ENCODE peak calls at places on chromosomes 3 and 15, in six cellular contexts. H, K, E, W, F and U are unnamed samples.
A peak's percentile ranks its signal among the peaks of the same experiment; 100 is the strongest.

GRCh38 chr3:190532626-190533155 is 18.8 kb downstream of the IL1RAP start:
- DNase-seq in H (no peak), K (peak; percentile 52), F (no peak), W (no peak), E (no peak), U (no peak)

GRCh38 chr15:31299588-31300207 is 26.9 kb upstream of the KLF13 start:
- DNase-seq in H (peak; percentile 50), E (peak; percentile 6), W (no peak), K (no peak), F (no peak), U (no peak)

GRCh38 chr3:122100591-122101491 is 45.7 kb downstream of the CD86 start:
- DNase-seq in H (no peak), F (peak; percentile 92), E (no peak), K (peak; percentile 61), W (no peak), U (no peak)

GRCh38 chr3:9602620-9603019 is 46.7 kb upstream of the MTMR14 start:
- DNase-seq in E (peak; percentile 25), K (no peak), W (no peak), H (no peak), F (no peak), U (no peak)

GRCh38 chr3:12286927-12287726 is 1.7 kb upstream of the PPARG start:
- DNase-seq in W (no peak), H (no peak), E (peak; percentile 44), K (no peak), F (no peak), U (no peak)

GRCh38 chr3:156817931-156818765 is 8.0 kb upstream of the LEKR1 start:
- DNase-seq in E (no peak), W (no peak), F (no peak), K (peak; percentile 23), H (no peak), U (no peak)

GRCh38 chr3:23567917-23568316 is 237.8 kb upstream of the UBE2E1 start:
- DNase-seq in F (no peak), H (no peak), W (peak; percentile 81), E (peak; percentile 32), K (no peak), U (no peak)

GRCh38 chr3:156483961-156484787 is 70.7 kb downstream of the SSR3 start:
- DNase-seq in E (no peak), F (no peak), K (peak; percentile 79), H (peak; percentile 66), W (no peak), U (no peak)

GRCh38 chr15:100082761-100083402 is 258.9 kb downstream of the ADAMTS17 start:
- DNase-seq in F (no peak), H (peak; percentile 45), K (no peak), E (peak; percentile 59), W (no peak), U (no peak)

GRCh38 chr3:147773236-147773635 is 364.1 kb downstream of the ZIC1 start:
- DNase-seq in E (no peak), W (no peak), K (no peak), F (no peak), H (no peak), U (no peak)

GRCh38 chr3:153295906-153296305 is 133.9 kb downstream of the RAP2B start:
- DNase-seq in E (no peak), K (no peak), H (no peak), W (no peak), F (no peak), U (no peak)

GRCh38 chr3:147397155-147397888 is 9.0 kb downstream of the ZIC4 start:
- DNase-seq in F (no peak), E (no peak), W (no peak), K (no peak), H (no peak), U (no peak)

GRCh38 chr3:184345678-184346144 is 8.3 kb downstream of the FAM131A start:
- DNase-seq in F (peak; percentile 84), E (peak; percentile 81), K (peak; percentile 90), W (peak; percentile 81), H (no peak), U (no peak)

GRCh38 chr15:65383456-65383855 is 5.7 kb upstream of the IGDCC3 start:
- DNase-seq in E (no peak), W (no peak), K (no peak), H (no peak), F (no peak), U (no peak)

GRCh38 chr15:65381445-65382145 is 3.8 kb upstream of the IGDCC3 start:
- DNase-seq in H (no peak), E (no peak), K (no peak), W (no peak), F (no peak), U (no peak)

GRCh38 chr15:65383991-65384390 is 6.2 kb upstream of the IGDCC3 start:
- DNase-seq in E (no peak), K (no peak), W (no peak), F (no peak), H (no peak), U (no peak)

GRCh38 chr15:65382146-65382491 is 4.3 kb upstream of the IGDCC3 start:
- DNase-seq in E (no peak), F (no peak), W (no peak), H (no peak), K (no peak), U (no peak)

DNA sequence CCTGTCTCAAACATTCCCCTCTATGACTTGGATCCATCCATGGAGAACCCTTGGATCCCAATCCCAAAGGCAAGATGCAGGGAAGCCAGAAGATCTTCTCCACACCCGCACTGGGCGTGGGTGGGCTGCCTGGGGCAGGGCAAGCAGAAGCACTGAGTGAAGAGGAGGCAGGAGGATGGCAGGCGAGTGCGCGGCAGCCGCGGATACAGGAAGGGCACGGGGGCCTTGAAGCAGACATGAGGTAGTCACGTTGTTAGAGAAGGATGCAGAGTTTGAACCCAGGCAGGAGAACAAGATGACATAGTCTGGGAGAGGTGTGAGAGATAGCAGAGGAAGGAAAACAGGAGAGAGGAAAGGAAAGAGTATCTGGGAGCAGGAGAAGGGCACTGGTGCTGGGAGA is 5.1 kb upstream of the IGDCC3 start:
- DNase-seq in H (no peak), W (no peak), F (no peak), E (no peak), K (no peak), U (no peak)
- H3K27me3 ChIP-seq in H (peaks cover 9% of the 10 kb centered on the region), W (peaks cover 47% of the 10 kb centered on the region), F (no peaks in the 10 kb centered on the region), E (no peaks in the 10 kb centered on the region), K (peaks cover 21% of the 10 kb centered on the region), U (peaks cover 6% of the 10 kb centered on the region)

DNA sequence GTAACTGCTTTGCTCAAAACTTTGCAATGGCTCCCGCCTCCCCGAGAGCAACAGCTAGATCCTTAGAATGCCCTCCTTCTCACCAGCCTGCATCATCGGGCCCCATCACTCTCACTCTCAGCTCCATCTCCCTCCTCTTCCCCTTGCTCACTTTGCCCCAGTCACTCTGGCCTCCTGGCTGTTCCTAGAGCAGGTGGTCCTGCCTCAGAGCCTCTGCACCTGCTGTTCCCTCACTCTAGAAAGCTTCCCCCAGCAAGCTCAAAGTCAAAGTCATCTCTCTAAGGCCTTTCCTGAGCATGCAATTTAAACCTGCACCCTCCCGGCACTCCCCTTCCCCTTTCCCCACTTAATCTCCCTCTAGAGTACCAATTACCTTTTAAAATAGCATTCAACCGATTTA is 16.1 kb upstream of the HES1 start:
- DNase-seq in W (no peak), E (no peak), K (no peak), F (no peak), H (no peak), U (no peak)
- H3K27me3 ChIP-seq in W (no peaks in the 10 kb centered on the region), E (no peaks in the 10 kb centered on the region), K (no peaks in the 10 kb centered on the region), F (peaks cover 4% of the 10 kb centered on the region), H (no peaks in the 10 kb centered on the region), U (no peaks in the 10 kb centered on the region)

GRCh38 chr15:68426149-68426548 is 5.8 kb downstream of the ITGA11 start:
- DNase-seq in E (no peak), H (no peak), F (no peak), K (no peak), W (no peak), U (no peak)

GRCh38 chr15:68429691-68430470 is 2.1 kb downstream of the ITGA11 start:
- DNase-seq in W (peak; percentile 10), E (no peak), K (no peak), F (no peak), H (no peak), U (no peak)

GRCh38 chr15:68427366-68427765 is 4.6 kb downstream of the ITGA11 start:
- DNase-seq in H (no peak), F (no peak), E (no peak), K (no peak), W (no peak), U (no peak)

GRCh38 chr15:68428431-68428940 is 3.5 kb downstream of the ITGA11 start:
- DNase-seq in W (peak; percentile 14), E (no peak), F (no peak), H (no peak), K (no peak), U (no peak)

DNA sequence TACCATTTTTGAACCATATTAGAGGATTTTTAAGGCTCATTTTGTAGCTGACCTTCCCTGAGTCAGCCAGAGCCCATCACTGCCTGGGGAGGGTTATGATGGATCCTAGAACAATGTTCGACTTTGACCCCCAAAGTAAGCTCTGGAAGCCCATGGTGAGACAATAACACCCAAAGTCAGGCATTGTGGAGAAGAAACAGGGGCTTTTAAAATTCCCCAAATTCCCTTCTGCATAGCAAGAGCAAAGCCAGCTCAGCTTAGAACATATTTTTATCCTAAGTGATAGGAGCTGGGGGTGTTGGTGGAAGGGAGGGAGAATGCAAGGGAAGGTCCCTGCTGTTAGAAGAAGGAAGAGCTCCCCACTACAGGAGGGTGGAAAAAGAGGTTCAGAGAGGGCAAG is 4.0 kb downstream of the ITGA11 start:
- DNase-seq in H (no peak), E (no peak), W (no peak), K (no peak), F (no peak), U (no peak)
- H3K27me3 ChIP-seq in H (peaks cover 31% of the 10 kb centered on the region), E (peaks cover 8% of the 10 kb centered on the region), W (peaks cover 38% of the 10 kb centered on the region), K (peaks cover 40% of the 10 kb centered on the region), F (no peaks in the 10 kb centered on the region), U (no peaks in the 10 kb centered on the region)

GRCh38 chr3:117404153-117404552 is 694.6 kb downstream of the TUSC7 start:
- DNase-seq in H (no peak), W (no peak), E (no peak), F (no peak), K (no peak), U (no peak)

GRCh38 chr3:117404756-117405155 is 695.2 kb downstream of the TUSC7 start:
- DNase-seq in K (no peak), W (no peak), F (no peak), H (no peak), E (no peak), U (no peak)

GRCh38 chr3:117400303-117400702 is 690.7 kb downstream of the TUSC7 start:
- DNase-seq in F (no peak), H (no peak), E (no peak), W (no peak), K (no peak), U (no peak)

GRCh38 chr3:117398166-117398954 is 688.8 kb downstream of the TUSC7 start:
- DNase-seq in F (no peak), W (no peak), H (no peak), K (no peak), E (no peak), U (no peak)

DNA sequence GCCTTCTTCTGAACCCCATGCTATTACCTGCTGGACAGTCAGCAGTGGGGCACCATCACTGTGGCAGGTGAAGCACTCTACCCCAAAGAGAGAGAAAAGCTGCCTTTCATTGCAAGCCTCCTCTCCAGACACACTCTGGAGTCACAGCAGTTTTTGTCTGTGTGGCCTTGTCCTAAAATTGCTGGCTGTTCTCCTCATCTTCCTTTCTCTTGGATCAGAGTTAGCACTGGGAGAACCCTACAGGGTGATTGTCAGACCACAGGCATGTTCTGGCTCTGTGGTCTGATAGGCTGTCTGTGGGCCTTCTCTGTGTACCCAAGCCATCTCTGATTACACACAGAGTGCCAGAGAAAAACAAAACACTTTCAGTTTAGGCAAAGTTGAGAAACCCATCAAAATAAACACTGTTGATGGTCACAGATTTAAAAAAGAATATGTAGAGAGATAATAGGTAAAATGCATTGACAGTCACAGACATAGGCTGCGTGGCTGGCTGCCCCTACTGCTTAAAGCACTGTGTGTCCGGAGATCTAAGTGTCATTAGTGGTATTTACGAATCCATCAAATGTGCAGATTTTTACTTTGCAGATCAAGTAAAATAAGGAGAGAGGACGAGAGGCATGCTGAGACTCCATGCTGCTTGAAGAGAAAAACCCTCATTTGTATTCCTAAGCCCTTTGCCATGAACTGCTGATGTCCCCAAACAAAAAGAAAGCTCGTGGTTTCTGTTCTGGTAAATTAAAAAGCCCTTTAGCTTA is 689.9 kb downstream of the TUSC7 start:
- DNase-seq in F (no peak), W (no peak), K (no peak), E (no peak), H (no peak), U (no peak)
- H3K27me3 ChIP-seq in F (no peaks in the 10 kb centered on the region), W (no peaks in the 10 kb centered on the region), K (no peaks in the 10 kb centered on the region), E (no peaks in the 10 kb centered on the region), H (no peaks in the 10 kb centered on the region), U (no peaks in the 10 kb centered on the region)